ENCODE peak calls at places on chromosomes 7 and 10, in eight cellular contexts. N is left lung, F is uterus, Y is sigmoid colon, T is BE2C, O is cardiac fibroblast, C is right atrium auricular region, E is WERI-Rb-1. X is an unnamed sample.

GRCh38 chr7:151010307-151011096 is 13.8 kb downstream of the ATG9B start:
- DNase-seq in N (no peak), F (no peak), Y (no peak), T (no peak), O (peak; percentile 51), C (no peak), E (peak; percentile 46), X (no peak)

GRCh38 chr7:1011297-1012003 is 28.5 kb downstream of the CYP2W1 start:
- DNase-seq in N (no peak), F (no peak), Y (no peak), T (no peak), O (no peak), C (no peak), E (no peak), X (no peak)

GRCh38 chr10:53479365-53479764 is 706.8 kb upstream of the MBL2 start:
- DNase-seq in N (no peak), F (no peak), Y (no peak), T (no peak), O (no peak), C (no peak), E (no peak), X (no peak)

GRCh38 chr7:123198668-123199652 is 809 bp downstream of the SLC13A1 start:
- DNase-seq in N (peak; percentile 33), F (no peak), Y (no peak), T (no peak), O (no peak), C (no peak), E (no peak), X (no peak)

GRCh38 chr10:79401015-79401921 is 44.2 kb downstream of the ZCCHC24 start:
- DNase-seq in N (no peak), F (peak; percentile 90), Y (peak; percentile 91), T (no peak), O (peak; percentile 93), C (no peak), E (peak; percentile 61), X (peak; percentile 94)

GRCh38 chr10:14586901-14587300 is 187.8 kb downstream of the FAM107B start:
- DNase-seq in N (no peak), F (no peak), Y (no peak), T (no peak), O (no peak), C (no peak), E (no peak), X (no peak)

GRCh38 chr10:55146032-55146431 is 345.0 kb upstream of the PCDH15 start:
- DNase-seq in N (no peak), F (no peak), Y (no peak), T (no peak), O (peak; percentile 23), C (no peak), E (no peak), X (peak; percentile 45)

GRCh38 chr7:52355059-52355458 is 680.4 kb upstream of the POM121L12 start:
- DNase-seq in N (no peak), F (no peak), Y (no peak), T (no peak), O (no peak), C (no peak), E (no peak), X (no peak)

GRCh38 chr7:149476791-149477190 is 15.9 kb upstream of the ZNF777 start:
- DNase-seq in N (no peak), F (no peak), Y (peak; percentile 54), T (no peak), O (no peak), C (no peak), E (no peak), X (no peak)

GRCh38 chr7:4134631-4135030 is 547.5 kb upstream of the FOXK1 start:
- DNase-seq in N (no peak), F (no peak), Y (peak; percentile 53), T (no peak), O (no peak), C (no peak), E (no peak), X (no peak)

GRCh38 chr7:142348921-142349401 is 91.1 kb upstream of the PRSS58 start:
- DNase-seq in N (no peak), F (no peak), Y (no peak), T (no peak), O (no peak), C (no peak), E (peak; percentile 87), X (no peak)

GRCh38 chr10:68109312-68109711 is at the start of gene MYPN:
- DNase-seq in N (no peak), F (no peak), Y (no peak), T (no peak), O (no peak), C (no peak), E (no peak), X (no peak)

GRCh38 chr7:155178096-155178495 is 108.0 kb downstream of the HTR5A start:
- DNase-seq in N (no peak), F (no peak), Y (no peak), T (no peak), O (no peak), C (peak; percentile 18), E (no peak), X (no peak)

GRCh38 chr7:98346515-98347069 is 54.3 kb downstream of the BAIAP2L1 start:
- DNase-seq in N (no peak), F (no peak), Y (no peak), T (no peak), O (no peak), C (no peak), E (no peak), X (no peak)

GRCh38 chr10:93597075-93597599 is 3.9 kb downstream of the RBP4 start:
- DNase-seq in N (no peak), F (no peak), Y (no peak), T (no peak), O (no peak), C (no peak), E (no peak), X (no peak)
- H3K4me3 ChIP-seq in N (no peak overlapping the region), F (no peak overlapping the region), Y (no peak overlapping the region), T (no peak overlapping the region), O (no peak overlapping the region), C (no peak overlapping the region), E (no peak overlapping the region), X (no peak overlapping the region)

DNA sequence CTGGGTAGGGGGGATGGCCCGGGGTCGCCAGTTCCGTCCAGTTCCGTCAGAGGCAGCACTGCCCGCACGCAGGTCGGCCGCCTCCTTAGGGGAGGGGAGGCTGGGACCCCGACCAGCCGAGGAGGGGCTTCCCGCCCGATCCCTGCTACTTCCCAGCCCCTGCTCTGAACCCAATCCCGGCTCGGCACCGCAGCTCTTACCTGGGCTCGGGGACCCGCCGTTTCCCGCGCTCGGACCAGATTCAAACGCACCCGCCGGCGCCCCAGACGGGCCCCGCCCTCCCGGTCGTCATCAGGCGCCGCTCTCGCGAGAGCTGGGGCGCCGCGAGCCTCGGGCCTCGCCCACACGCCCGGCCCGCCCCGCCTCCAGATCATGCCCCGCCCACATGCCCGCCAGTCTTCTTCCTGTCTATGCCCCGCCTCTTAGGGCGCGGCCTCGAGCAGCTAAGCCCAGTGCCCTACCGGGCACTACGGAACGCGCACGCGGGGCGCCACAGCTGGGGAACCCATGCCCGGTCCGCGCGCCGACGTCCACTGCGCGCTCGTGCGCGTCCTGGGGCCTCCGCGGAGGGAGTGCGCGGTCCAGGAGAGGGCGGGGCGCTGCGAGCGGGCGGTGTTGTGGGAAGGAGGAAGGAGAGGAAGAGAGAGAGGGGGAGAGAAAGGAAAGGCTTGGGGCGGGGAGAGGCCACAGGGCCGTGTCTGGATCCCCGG is at the start of gene NCAPG2:
- DNase-seq in N (peak; percentile 99), F (peak; percentile 97), Y (peak; percentile 99), T (peak; percentile 100), O (peak; percentile 99), C (peak; percentile 96), E (peak; percentile 98), X (peak; percentile 96)
- TF ChIP-seq CTCF in N (no peak), F (peak; percentile 13), Y (peak; percentile 59), T (no peak), O (peak; percentile 18), C (no peak), E (no peak), X (no peak)

DNA sequence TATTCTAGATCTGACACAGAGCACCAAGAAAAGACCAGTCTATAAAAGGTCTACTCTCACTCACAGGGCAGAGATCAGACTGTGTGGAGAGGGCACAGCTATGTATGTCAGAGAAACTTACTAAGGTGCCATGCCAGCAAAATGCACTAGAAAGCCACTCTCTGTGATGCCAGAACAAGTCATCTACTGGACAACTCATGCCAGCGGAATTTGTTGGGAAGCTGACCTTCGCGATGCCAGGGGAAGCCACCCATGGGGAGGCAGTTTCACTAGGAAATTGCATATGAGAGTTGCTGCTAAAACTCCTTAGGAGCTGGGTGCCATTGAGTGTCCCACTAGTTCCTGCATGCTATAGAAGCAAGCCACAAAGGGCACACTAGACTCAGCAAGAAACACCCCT is 58.5 kb downstream of the MICU1 start:
- DNase-seq in N (no peak), F (no peak), Y (no peak), T (no peak), O (peak; percentile 25), C (no peak), E (no peak), X (peak; percentile 24)
- H3K4me3 ChIP-seq in N (no peak overlapping the region), F (no peak overlapping the region), Y (no peak overlapping the region), T (no peak overlapping the region), O (no peak overlapping the region), C (no peak overlapping the region), E (no peak overlapping the region), X (no peak overlapping the region)

DNA sequence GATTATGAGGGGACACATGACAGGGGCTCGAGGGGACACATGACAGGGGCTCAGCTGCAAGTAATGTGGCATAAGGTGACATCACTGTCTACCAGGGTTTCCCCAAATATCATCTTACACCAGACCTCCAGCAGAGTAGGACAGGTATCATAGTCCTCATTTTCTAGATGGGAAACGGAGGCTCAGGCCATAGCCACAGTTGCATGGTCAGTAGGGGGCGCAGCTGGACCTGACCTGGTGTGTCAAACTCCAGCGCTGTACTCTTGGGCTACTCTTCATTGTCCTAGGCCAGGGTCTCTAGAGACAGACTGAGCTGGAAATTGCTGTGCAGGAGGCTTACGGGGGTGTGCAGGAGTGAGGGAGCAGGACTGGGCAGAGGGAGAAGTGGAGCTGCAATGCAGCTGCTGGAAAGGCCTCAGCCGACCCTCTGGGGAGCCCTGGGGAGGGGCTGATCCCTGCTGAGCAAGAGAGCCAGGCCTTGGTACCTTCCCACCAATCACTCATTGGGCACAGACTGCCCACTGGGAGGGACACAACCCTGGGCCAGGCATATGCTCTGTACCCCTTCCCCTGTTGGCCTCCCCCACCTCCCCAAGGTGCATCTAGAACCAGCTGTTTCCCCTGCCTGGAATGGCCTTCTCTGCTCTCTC is 89.9 kb downstream of the CDH23 start:
- DNase-seq in N (peak; percentile 43), F (no peak), Y (no peak), T (peak; percentile 85), O (peak; percentile 65), C (peak; percentile 63), E (peak; percentile 86), X (peak; percentile 38)
- TF ChIP-seq CTCF in N (peak; percentile 43), F (no peak), Y (no peak), T (peak; percentile 92), O (peak; percentile 70), C (peak; percentile 12), E (peak; percentile 90), X (peak; percentile 65)

GRCh38 chr10:43043342-43043772 is 33.5 kb upstream of the RET start:
- DNase-seq in N (peak; percentile 22), F (peak; percentile 3), Y (peak; percentile 44), T (no peak), O (no peak), C (no peak), E (no peak), X (no peak)
- H3K4me3 ChIP-seq in N (no peak overlapping the region), F (no peak overlapping the region), Y (no peak overlapping the region), T (no peak overlapping the region), O (no peak overlapping the region), C (no peak overlapping the region), E (no peak overlapping the region), X (no peak overlapping the region)

X was measured in fibroblast of mammary gland.